ENCODE peak calls at places on chromosomes 13 and 19, in five cellular contexts. O is tibial artery, F is thoracic aorta, E is GM06990, X is BJ. H is an unnamed sample.
A peak's percentile ranks its signal among the peaks of the same experiment; 100 is the strongest.

GRCh38 chr13:85974604-85975366 is 175.6 kb upstream of the SLITRK6 start:
- DNase-seq in O (no peak), F (no peak), E (no peak), X (no peak), H (no peak)

GRCh38 chr13:23898101-23898500 is 799 bp upstream of the C1QTNF9B start:
- DNase-seq in O (no peak), F (no peak), E (no peak), X (no peak), H (no peak)

GRCh38 chr13:38417727-38418126 is 68.1 kb downstream of the UFM1 start:
- DNase-seq in O (no peak), F (no peak), E (no peak), X (no peak), H (no peak)

GRCh38 chr13:44396963-44397580 is 23.4 kb downstream of the SERP2 start:
- DNase-seq in O (no peak), F (no peak), E (no peak), X (peak; percentile 15), H (no peak)

GRCh38 chr19:2050349-2050990 is 574 bp downstream of the MKNK2 start:
- DNase-seq in O (no peak), F (no peak), E (no peak), X (no peak), H (no peak)

GRCh38 chr19:5826531-5827341 is 12.8 kb downstream of the FUT6 start:
- DNase-seq in O (no peak), F (no peak), E (peak; percentile 47), X (no peak), H (no peak)

GRCh38 chr19:55605637-55606470 is at the start of gene ZNF865:
- DNase-seq in O (peak; percentile 67), F (no peak), E (peak; percentile 70), X (no peak), H (peak; percentile 55)

GRCh38 chr19:35166100-35167063 is 11.8 kb downstream of the FXYD5 start:
- DNase-seq in O (no peak), F (no peak), E (no peak), X (no peak), H (no peak)

GRCh38 chr19:49613374-49613773 is 22.4 kb downstream of the PRR12 start:
- DNase-seq in O (no peak), F (no peak), E (no peak), X (no peak), H (no peak)

GRCh38 chr19:38210458-38210987 is 13.5 kb downstream of the DPF1 start:
- DNase-seq in O (no peak), F (no peak), E (no peak), X (no peak), H (no peak)

GRCh38 chr13:40394304-40394983 is 272.0 kb downstream of the FOXO1 start:
- DNase-seq in O (no peak), F (no peak), E (no peak), X (no peak), H (no peak)

GRCh38 chr19:1248454-1249297 is at the start of gene MIDN:
- DNase-seq in O (peak; percentile 80), F (no peak), E (peak; percentile 85), X (no peak), H (peak; percentile 91)

GRCh38 chr19:40467007-40467565 is 285 bp downstream of the SPTBN4 start:
- DNase-seq in O (no peak), F (no peak), E (peak; percentile 20), X (no peak), H (no peak)

GRCh38 chr13:31965361-31966066 is 66.1 kb upstream of the FRY start:
- DNase-seq in O (no peak), F (no peak), E (peak; percentile 62), X (no peak), H (no peak)

GRCh38 chr19:38795549-38795948 is 6.5 kb downstream of the LGALS7B start:
- DNase-seq in O (no peak), F (no peak), E (no peak), X (no peak), H (no peak)

GRCh38 chr13:45974500-45974899 is 78.0 kb downstream of the ZC3H13 start:
- DNase-seq in O (no peak), F (no peak), E (no peak), X (no peak), H (no peak)

GRCh38 chr13:74210693-74211393 is 76.6 kb upstream of the KLF12 start:
- DNase-seq in O (peak; percentile 65), F (peak; percentile 32), E (no peak), X (peak; percentile 77), H (no peak)

GRCh38 chr19:14517840-14518505 is at the start of gene DNAJB1:
- DNase-seq in O (peak; percentile 80), F (no peak), E (peak; percentile 87), X (no peak), H (peak; percentile 78)

GRCh38 chr19:17202249-17202648 is 12.9 kb upstream of the USE1 start:
- DNase-seq in O (no peak), F (no peak), E (no peak), X (no peak), H (no peak)

GRCh38 chr19:51807111-51807701 is 12.2 kb downstream of the FPR3 start:
- DNase-seq in O (no peak), F (no peak), E (no peak), X (no peak), H (no peak)

GRCh38 chr19:3087769-3088168 is 6.4 kb upstream of the GNA11 start:
- DNase-seq in O (no peak), F (no peak), E (no peak), X (no peak), H (no peak)

GRCh38 chr13:33284016-33284415 is 1.5 kb downstream of the STARD13 start:
- DNase-seq in O (no peak), F (no peak), E (no peak), X (no peak), H (no peak)

GRCh38 chr19:4730740-4731171 is 7.1 kb upstream of the DPP9 start:
- DNase-seq in O (no peak), F (no peak), E (no peak), X (no peak), H (peak; percentile 42)

GRCh38 chr13:78595819-78596700 is 7.3 kb downstream of the POU4F1 start:
- DNase-seq in O (no peak), F (no peak), E (peak; percentile 44), X (no peak), H (no peak)

GRCh38 chr13:23741879-23742510 is 147.2 kb downstream of the MIPEP start:
- DNase-seq in O (no peak), F (no peak), E (no peak), X (no peak), H (no peak)

DNA sequence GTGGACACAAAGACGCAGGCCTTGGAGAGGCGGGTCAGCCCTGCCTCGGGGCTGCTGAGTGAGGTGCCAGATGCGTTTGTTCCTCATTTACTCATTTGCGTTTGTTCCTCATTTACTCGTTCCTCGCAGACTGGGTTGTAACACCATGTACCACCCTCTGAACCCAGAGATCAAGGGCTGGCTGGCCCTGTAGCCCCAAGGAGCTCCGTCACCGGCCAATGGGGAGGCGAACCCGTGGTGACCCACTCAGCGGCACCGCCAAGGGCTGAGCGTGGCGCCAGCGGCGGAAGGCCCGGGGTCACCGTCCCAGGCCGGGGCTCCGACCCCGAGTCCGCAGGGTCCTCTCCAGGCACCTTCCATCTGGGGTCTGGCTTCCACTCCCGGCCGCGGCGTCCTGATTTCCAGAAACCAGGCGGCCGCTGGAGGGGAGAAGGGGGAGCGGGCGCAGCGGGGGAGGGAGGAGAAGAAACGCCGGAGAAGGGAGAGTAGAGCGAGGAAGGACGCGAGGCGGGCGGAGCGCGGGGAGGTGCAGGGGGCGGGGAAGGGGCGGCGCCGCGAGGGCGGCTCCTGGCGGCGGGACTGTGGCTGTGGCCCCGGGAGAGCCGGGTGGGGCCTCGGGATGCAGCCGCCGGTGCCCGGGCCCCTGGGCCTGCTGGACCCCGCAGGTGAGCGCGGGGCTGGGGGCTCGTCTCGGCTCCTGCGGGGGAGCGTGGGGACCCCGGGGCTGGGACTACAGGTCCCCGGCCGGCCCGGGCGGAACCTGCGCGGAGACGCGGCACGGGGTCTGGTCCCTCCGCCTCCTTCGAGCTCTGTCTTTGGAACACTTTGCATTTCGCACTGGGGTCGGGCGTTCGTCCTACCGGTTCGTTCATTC is at the start of gene TMEM255B:
- DNase-seq in O (peak; percentile 82), F (peak; percentile 49), E (peak; percentile 61), X (no peak), H (peak; percentile 78)
- TF ChIP-seq CTCF in O (no peak), F (peak; percentile 46), E (no peak), X (no peak), H (no peak)

GRCh38 chr13:99619207-99619606 is 117.9 kb downstream of the TM9SF2 start:
- DNase-seq in O (no peak), F (no peak), E (no peak), X (no peak), H (no peak)

GRCh38 chr13:99617474-99618255 is 116.4 kb downstream of the TM9SF2 start:
- DNase-seq in O (peak; percentile 46), F (no peak), E (no peak), X (no peak), H (no peak)

GRCh38 chr13:99610702-99611289 is 109.5 kb downstream of the TM9SF2 start:
- DNase-seq in O (no peak), F (no peak), E (no peak), X (no peak), H (no peak)

DNA sequence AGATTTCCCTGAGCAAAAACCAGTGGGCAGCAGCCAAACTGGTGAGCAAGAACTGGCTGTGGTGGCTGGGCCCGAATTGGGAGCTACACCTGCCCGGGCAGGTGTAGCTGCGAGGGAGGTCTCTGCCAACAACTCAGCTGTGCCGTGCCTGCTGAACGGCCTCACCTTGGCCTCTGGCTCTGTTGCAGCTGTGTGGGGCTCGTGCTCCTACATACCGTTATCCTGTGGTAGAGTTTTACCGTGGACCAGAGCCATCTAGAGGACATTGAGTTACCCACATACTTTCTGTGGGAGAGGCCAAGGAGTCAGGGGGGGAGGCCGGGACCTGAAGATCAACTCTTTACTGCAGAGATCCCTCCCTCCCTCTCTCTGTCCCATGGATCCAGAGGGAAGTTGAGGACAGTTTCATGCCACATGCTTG is 113.2 kb downstream of the TM9SF2 start:
- DNase-seq in O (no peak), F (no peak), E (no peak), X (no peak), H (no peak)
- TF ChIP-seq CTCF in O (no peak), F (no peak), E (peak; percentile 48), X (peak; percentile 17), H (no peak)

GRCh38 chr13:36999054-36999927 is at the start of gene ALG5:
- DNase-seq in O (peak; percentile 84), F (peak; percentile 47), E (peak; percentile 93), X (no peak), H (peak; percentile 96)

GRCh38 chr13:36997716-36998427 is 1.3 kb downstream of the ALG5 start:
- DNase-seq in O (no peak), F (no peak), E (no peak), X (no peak), H (no peak)

GRCh38 chr13:37001921-37002250 is 1.3 kb downstream of the EXOSC8 start:
- DNase-seq in O (no peak), F (no peak), E (no peak), X (no peak), H (no peak)

DNA sequence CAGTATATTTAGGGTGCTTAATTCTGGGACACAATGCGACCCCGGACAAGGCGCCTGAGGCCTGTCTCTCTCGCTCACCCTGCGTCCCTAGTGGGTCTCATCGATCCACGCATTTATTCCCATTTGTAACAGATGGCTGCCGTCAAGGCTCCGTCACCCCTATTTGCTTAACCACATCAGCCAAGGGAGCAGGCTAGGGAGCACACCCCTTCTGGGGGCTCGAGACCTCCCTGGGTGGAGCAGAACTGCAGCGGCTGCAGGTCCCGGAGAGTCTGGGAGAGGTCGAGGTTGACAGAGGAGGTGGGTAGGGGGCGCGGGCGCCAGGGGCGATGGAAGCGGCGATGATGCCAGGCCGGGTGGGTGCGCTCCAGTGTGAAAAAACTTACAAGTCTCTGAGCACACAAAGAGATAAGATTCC is 507 bp downstream of the ALG5 start:
- DNase-seq in O (peak; percentile 27), F (no peak), E (peak; percentile 47), X (no peak), H (peak; percentile 23)
- TF ChIP-seq CTCF in O (no peak), F (no peak), E (no peak), X (no peak), H (no peak)

GRCh38 chr13:69324109-69324886 is 783.3 kb upstream of the ATXN8OS start:
- DNase-seq in O (no peak), F (no peak), E (no peak), X (no peak), H (no peak)
- TF ChIP-seq CTCF in O (no peak), F (no peak), E (peak; percentile 5), X (no peak), H (no peak)

H was measured in activated B cell treated with CpG ODN at 0.5 μM for 24 hours.